ENCODE peak calls at places on chromosomes 16 and 17, in eight cellular contexts. P is thoracic aorta; K is CD8-positive, alpha-beta T cell; V is HCT116; T is cardiac muscle cell; X is MM.1S; L is brain microvascular endothelial cell; S is lower leg skin. M is an unnamed sample.

GRCh38 chr17:48809182-48809581 is 7.8 kb downstream of the TTLL6 start:
- DNase-seq in V (no peak), P (no peak), X (no peak), S (no peak), K (no peak), L (no peak), T (no peak), M (no peak)

GRCh38 chr17:48577330-48577945 is 712 bp downstream of the HOXB4 start:
- DNase-seq in X (no peak), T (no peak), V (no peak), P (no peak), L (no peak), S (no peak), K (no peak), M (no peak)

GRCh38 chr17:17694229-17695081 is 13.2 kb downstream of the RAI1 start:
- DNase-seq in K (peak; percentile 25), V (no peak), T (peak; percentile 82), L (peak; percentile 43), P (peak; percentile 36), S (peak; percentile 69), X (peak; percentile 63), M (peak; percentile 84)

GRCh38 chr16:252366-253337 is 18.0 kb downstream of the FAM234A start:
- DNase-seq in X (no peak), K (no peak), S (no peak), T (no peak), L (no peak), P (no peak), V (no peak), M (no peak)

GRCh38 chr16:63913278-63913677 is 1208.6 kb downstream of the CDH11 start:
- DNase-seq in T (no peak), K (no peak), P (no peak), L (no peak), S (no peak), V (no peak), X (no peak), M (no peak)

GRCh38 chr17:39753514-39754160 is 15.9 kb downstream of the GRB7 start:
- DNase-seq in S (no peak), T (no peak), X (peak; percentile 60), L (no peak), V (no peak), P (no peak), K (no peak), M (no peak)

GRCh38 chr16:83899272-83899897 is 470 bp downstream of the MLYCD start:
- DNase-seq in V (no peak), K (no peak), S (no peak), X (peak; percentile 20), P (no peak), L (peak; percentile 41), T (peak; percentile 78), M (peak; percentile 76)

GRCh38 chr16:10269632-10270031 is 87.4 kb upstream of the GRIN2A start:
- DNase-seq in P (no peak), S (no peak), X (no peak), L (no peak), T (no peak), K (no peak), V (no peak), M (no peak)

GRCh38 chr16:46688101-46688656 is 799 bp downstream of the VPS35 start:
- DNase-seq in T (no peak), K (peak; percentile 29), S (peak; percentile 44), P (no peak), X (no peak), V (no peak), L (no peak), M (peak; percentile 29)

GRCh38 chr17:32161029-32161428 is 18.7 kb downstream of the RHOT1 start:
- DNase-seq in K (no peak), X (no peak), T (no peak), P (no peak), V (no peak), L (peak; percentile 88), S (no peak), M (no peak)

GRCh38 chr16:89246903-89247733 is 29.6 kb downstream of the ZNF778 start:
- DNase-seq in T (peak; percentile 95), K (peak; percentile 94), X (no peak), P (peak; percentile 42), S (peak; percentile 82), V (peak; percentile 68), L (peak; percentile 55), M (peak; percentile 71)

GRCh38 chr16:57144027-57144426 is 41.8 kb downstream of the PSME3IP1 start:
- DNase-seq in L (no peak), X (no peak), T (no peak), S (no peak), K (no peak), V (no peak), P (no peak), M (no peak)

GRCh38 chr17:10737168-10737622 is 7.4 kb upstream of the TMEM220 start:
- DNase-seq in S (peak; percentile 53), T (peak; percentile 72), X (peak; percentile 12), P (peak; percentile 11), L (peak; percentile 47), K (no peak), V (peak; percentile 39), M (peak; percentile 45)

GRCh38 chr16:67236551-67237395 is 9.8 kb downstream of the TMEM208 start:
- DNase-seq in P (no peak), X (peak; percentile 36), T (peak; percentile 32), K (peak; percentile 41), V (peak; percentile 69), S (no peak), L (peak; percentile 39), M (peak; percentile 77)

GRCh38 chr17:50101346-50102163 is 6.4 kb downstream of the PDK2 start:
- DNase-seq in V (no peak), S (no peak), L (no peak), T (peak; percentile 73), X (no peak), K (no peak), P (no peak), M (no peak)

GRCh38 chr17:28554565-28554964 is 2.1 kb upstream of the UNC119 start:
- DNase-seq in L (no peak), K (no peak), P (no peak), S (no peak), V (no peak), T (no peak), X (no peak), M (no peak)

GRCh38 chr17:31096106-31096436 is 1.3 kb downstream of the NF1 start:
- DNase-seq in S (no peak), V (no peak), X (no peak), T (peak; percentile 7), P (no peak), K (no peak), L (no peak), M (no peak)

GRCh38 chr17:43994272-43995149 is 9.9 kb upstream of the NAGS start:
- DNase-seq in X (peak; percentile 57), V (no peak), K (peak; percentile 31), S (peak; percentile 46), L (peak; percentile 56), P (no peak), T (peak; percentile 77), M (peak; percentile 87)

GRCh38 chr17:28849281-28849680 is 5.5 kb upstream of the ERAL1 start:
- DNase-seq in K (no peak), L (no peak), V (no peak), P (no peak), S (no peak), X (no peak), T (peak; percentile 50), M (no peak)

GRCh38 chr17:2782030-2782429 is 14.2 kb upstream of the RAP1GAP2 start:
- DNase-seq in X (no peak), T (no peak), K (no peak), S (no peak), P (no peak), L (peak; percentile 37), V (no peak), M (peak; percentile 7)

GRCh38 chr17:40346061-40346767 is 18.3 kb downstream of the GJD3 start:
- DNase-seq in K (no peak), L (no peak), T (no peak), X (no peak), V (no peak), P (no peak), S (no peak), M (no peak)

GRCh38 chr17:3528604-3529511 is 28.8 kb downstream of the TRPV3 start:
- DNase-seq in S (no peak), X (no peak), K (no peak), T (no peak), L (peak; percentile 27), V (no peak), P (no peak), M (no peak)

GRCh38 chr17:12927541-12928425 is 90.0 kb downstream of the ELAC2 start:
- DNase-seq in T (no peak), P (no peak), S (no peak), X (no peak), L (peak; percentile 22), K (no peak), V (no peak), M (no peak)

GRCh38 chr17:63954402-63955063 is 18.2 kb downstream of the SCN4A start:
- DNase-seq in V (no peak), T (no peak), S (no peak), X (peak; percentile 36), K (no peak), P (no peak), L (no peak), M (no peak)
- TF ChIP-seq CTCF in V (no peak), T (no peak), S (no peak), X (no peak), K (no peak), P (no peak), L (no peak), M (no peak)

GRCh38 chr16:65619606-65620005 is 497.7 kb upstream of the CDH11 start:
- DNase-seq in X (no peak), K (no peak), V (no peak), L (no peak), T (no peak), S (no peak), P (no peak), M (no peak)

GRCh38 chr16:65624696-65625095 is 502.8 kb upstream of the CDH11 start:
- DNase-seq in T (no peak), V (no peak), K (no peak), P (no peak), X (no peak), L (no peak), S (no peak), M (no peak)

GRCh38 chr16:65621640-65622039 is 499.8 kb upstream of the CDH11 start:
- DNase-seq in V (no peak), X (no peak), S (no peak), P (no peak), T (peak; percentile 48), K (no peak), L (no peak), M (no peak)

GRCh38 chr16:65622161-65622560 is 500.3 kb upstream of the CDH11 start:
- DNase-seq in L (no peak), S (no peak), T (no peak), X (no peak), V (no peak), K (no peak), P (no peak), M (no peak)

GRCh38 chr16:65624246-65624645 is 502.4 kb upstream of the CDH11 start:
- DNase-seq in V (no peak), S (no peak), P (no peak), T (no peak), X (no peak), L (no peak), K (no peak), M (no peak)
- H3K4me3 ChIP-seq in V (no peak overlapping the region), S (no peak overlapping the region), P (no peak overlapping the region), T (no peak overlapping the region), X (no peak overlapping the region), L (no peak overlapping the region), K (no peak overlapping the region), M (no peak overlapping the region)

GRCh38 chr17:81911277-81911961 is at the start of gene PCYT2:
- DNase-seq in X (peak; percentile 95), V (peak; percentile 90), K (peak; percentile 85), T (peak; percentile 95), L (peak; percentile 62), S (peak; percentile 85), P (peak; percentile 53), M (peak; percentile 92)
- TF ChIP-seq CTCF in X (peak; percentile 27), V (peak; percentile 39), K (no peak), T (no peak), L (no peak), S (no peak), P (no peak), M (no peak)

GRCh38 chr16:22139732-22140131 is 22.6 kb upstream of the SDR42E2 start:
- DNase-seq in P (no peak), S (no peak), X (no peak), V (no peak), L (no peak), T (no peak), K (no peak), M (no peak)
- H3K4me3 ChIP-seq in P (no peak overlapping the region), S (no peak overlapping the region), X (no peak overlapping the region), V (no peak overlapping the region), L (no peak overlapping the region), T (no peak overlapping the region), K (no peak overlapping the region), M (no peak overlapping the region)